ENCODE peak calls at places on chromosome 3, in five cellular contexts. One of them, this sample, is unnamed.

GRCh38 chr3:163924600-163924999 is 1153.7 kb downstream of the SI start:
- DNase-seq in GM23338: no peak
- DNase-seq in hepatocyte: no peak
- DNase-seq in H9: no peak
- DNase-seq in neural progenitor cell: no peak
- DNase-seq in this sample: no peak

GRCh38 chr3:55500555-55501340 is 13.6 kb upstream of the WNT5A start:
- DNase-seq in neural progenitor cell: no peak
- DNase-seq in H9: no peak
- DNase-seq in GM23338: no peak
- DNase-seq in hepatocyte: no peak
- DNase-seq in this sample: peak; percentile 9

GRCh38 chr3:185934726-185935464 is 2.9 kb downstream of the TRA2B start:
- DNase-seq in GM23338: no peak
- DNase-seq in H9: no peak
- DNase-seq in neural progenitor cell: no peak
- DNase-seq in hepatocyte: no peak
- DNase-seq in this sample: no peak

GRCh38 chr3:40191850-40192448 is 117.6 kb upstream of the EIF1B start:
- DNase-seq in neural progenitor cell: peak; percentile 59
- DNase-seq in H9: peak; percentile 62
- DNase-seq in GM23338: peak; percentile 68
- DNase-seq in hepatocyte: peak; percentile 77
- DNase-seq in this sample: peak; percentile 78

GRCh38 chr3:160577093-160577492 is 11.7 kb upstream of the KPNA4 start:
- DNase-seq in H9: no peak
- DNase-seq in hepatocyte: no peak
- DNase-seq in neural progenitor cell: no peak
- DNase-seq in GM23338: no peak
- DNase-seq in this sample: no peak

GRCh38 chr3:13483988-13484695 is 4.0 kb downstream of the HDAC11 start:
- DNase-seq in hepatocyte: no peak
- DNase-seq in H9: no peak
- DNase-seq in neural progenitor cell: no peak
- DNase-seq in GM23338: no peak
- DNase-seq in this sample: no peak

GRCh38 chr3:7630351-7630911 is 769.5 kb downstream of the GRM7 start:
- DNase-seq in hepatocyte: no peak
- DNase-seq in H9: no peak
- DNase-seq in neural progenitor cell: no peak
- DNase-seq in GM23338: no peak
- DNase-seq in this sample: no peak

GRCh38 chr3:67605377-67605776 is 49.0 kb downstream of the SUCLG2 start:
- DNase-seq in GM23338: peak; percentile 30
- DNase-seq in H9: no peak
- DNase-seq in hepatocyte: no peak
- DNase-seq in neural progenitor cell: no peak
- DNase-seq in this sample: peak; percentile 69

GRCh38 chr3:186785517-186786018 is 2.2 kb downstream of the EIF4A2 start:
- DNase-seq in GM23338: no peak
- DNase-seq in H9: no peak
- DNase-seq in neural progenitor cell: no peak
- DNase-seq in hepatocyte: no peak
- DNase-seq in this sample: no peak

GRCh38 chr3:152199069-152199838 is 69.5 kb upstream of the MBNL1 start:
- DNase-seq in GM23338: no peak
- DNase-seq in neural progenitor cell: no peak
- DNase-seq in H9: no peak
- DNase-seq in hepatocyte: no peak
- DNase-seq in this sample: no peak

GRCh38 chr3:34198309-34198708 is 399.9 kb downstream of the PDCD6IP start:
- DNase-seq in neural progenitor cell: no peak
- DNase-seq in GM23338: no peak
- DNase-seq in hepatocyte: no peak
- DNase-seq in H9: no peak
- DNase-seq in this sample: no peak

GRCh38 chr3:138678086-138678485 is 69.5 kb downstream of the FAIM start:
- DNase-seq in GM23338: no peak
- DNase-seq in H9: no peak
- DNase-seq in hepatocyte: no peak
- DNase-seq in neural progenitor cell: no peak
- DNase-seq in this sample: no peak

GRCh38 chr3:109882144-109882543 is 544.8 kb upstream of the DPPA4 start:
- DNase-seq in H9: no peak
- DNase-seq in neural progenitor cell: no peak
- DNase-seq in GM23338: no peak
- DNase-seq in hepatocyte: no peak
- DNase-seq in this sample: no peak

GRCh38 chr3:109888026-109888425 is 550.7 kb upstream of the DPPA4 start:
- DNase-seq in neural progenitor cell: no peak
- DNase-seq in GM23338: no peak
- DNase-seq in hepatocyte: no peak
- DNase-seq in H9: no peak
- DNase-seq in this sample: no peak

GRCh38 chr3:109887293-109887692 is 549.9 kb upstream of the DPPA4 start:
- DNase-seq in hepatocyte: no peak
- DNase-seq in neural progenitor cell: no peak
- DNase-seq in GM23338: no peak
- DNase-seq in H9: no peak
- DNase-seq in this sample: no peak
- H2AFZ ChIP-seq in hepatocyte: no peak overlapping the region
- H2AFZ ChIP-seq in neural progenitor cell: no peak overlapping the region
- H2AFZ ChIP-seq in GM23338: no peak overlapping the region
- H2AFZ ChIP-seq in H9: no peak overlapping the region
- H2AFZ ChIP-seq in this sample: no peak overlapping the region

GRCh38 chr3:169667380-169667671 is 3.8 kb upstream of the MECOM start:
- DNase-seq in GM23338: no peak
- DNase-seq in H9: no peak
- DNase-seq in hepatocyte: no peak
- DNase-seq in neural progenitor cell: no peak
- DNase-seq in this sample: no peak

GRCh38 chr3:169667710-169668080 is 4.2 kb upstream of the MECOM start:
- DNase-seq in H9: no peak
- DNase-seq in neural progenitor cell: no peak
- DNase-seq in hepatocyte: no peak
- DNase-seq in GM23338: peak; percentile 23
- DNase-seq in this sample: no peak

GRCh38 chr3:169668081-169668956 is 4.8 kb upstream of the MECOM start:
- DNase-seq in neural progenitor cell: peak; percentile 75
- DNase-seq in GM23338: peak; percentile 68
- DNase-seq in H9: peak; percentile 54
- DNase-seq in hepatocyte: peak; percentile 62
- DNase-seq in this sample: peak; percentile 47

GRCh38 chr3:169669816-169670215 is 6.3 kb upstream of the MECOM start:
- DNase-seq in GM23338: no peak
- DNase-seq in hepatocyte: no peak
- DNase-seq in neural progenitor cell: no peak
- DNase-seq in H9: no peak
- DNase-seq in this sample: no peak

GRCh38 chr3:169668957-169669681 is 5.6 kb upstream of the MECOM start:
- DNase-seq in neural progenitor cell: peak; percentile 92
- DNase-seq in H9: peak; percentile 85
- DNase-seq in hepatocyte: peak; percentile 90
- DNase-seq in GM23338: peak; percentile 93
- DNase-seq in this sample: peak; percentile 86
- H2AFZ ChIP-seq in neural progenitor cell: peak overlapping the region; percentile 83
- H2AFZ ChIP-seq in H9: no peak overlapping the region
- H2AFZ ChIP-seq in hepatocyte: peak overlapping the region; percentile 66
- H2AFZ ChIP-seq in GM23338: peak overlapping the region; percentile 98
- H2AFZ ChIP-seq in this sample: peak overlapping the region; percentile 91

GRCh38 chr3:106242779-106243178 is 374.0 kb upstream of the CBLB start:
- DNase-seq in hepatocyte: no peak
- DNase-seq in neural progenitor cell: no peak
- DNase-seq in GM23338: peak; percentile 6
- DNase-seq in H9: no peak
- DNase-seq in this sample: no peak
- H2AFZ ChIP-seq in hepatocyte: no peak overlapping the region
- H2AFZ ChIP-seq in neural progenitor cell: peak overlapping the region; percentile 70
- H2AFZ ChIP-seq in GM23338: peak overlapping the region; percentile 56
- H2AFZ ChIP-seq in H9: no peak overlapping the region
- H2AFZ ChIP-seq in this sample: no peak overlapping the region

DNA sequence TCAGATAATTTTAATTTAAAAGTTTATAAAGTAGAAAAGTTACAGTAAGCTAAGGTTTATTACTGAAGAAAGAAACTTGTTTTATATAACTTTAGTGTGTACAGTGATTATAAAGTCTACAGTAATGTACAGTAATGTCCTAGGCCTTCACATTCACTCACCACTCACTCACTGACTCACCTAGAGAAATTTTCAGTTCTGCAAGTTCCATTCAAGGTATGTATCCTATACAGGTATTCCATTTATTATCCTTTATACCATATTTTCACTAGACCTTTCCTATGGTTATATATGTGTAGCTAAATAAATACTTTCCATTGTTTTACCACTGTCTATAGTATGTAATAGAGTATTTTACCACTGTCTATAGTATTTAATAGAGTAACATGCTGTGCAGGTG is 33.2 kb upstream of the MME start:
- DNase-seq in hepatocyte: no peak
- DNase-seq in GM23338: no peak
- DNase-seq in neural progenitor cell: no peak
- DNase-seq in H9: no peak
- DNase-seq in this sample: no peak
- H2AFZ ChIP-seq in hepatocyte: no peak overlapping the region
- H2AFZ ChIP-seq in GM23338: no peak overlapping the region
- H2AFZ ChIP-seq in neural progenitor cell: no peak overlapping the region
- H2AFZ ChIP-seq in H9: no peak overlapping the region
- H2AFZ ChIP-seq in this sample: no peak overlapping the region